ENCODE peak calls at places on chromosomes 11 and 22, in four cellular contexts. H is ovary, O is tibial nerve, X is WERI-Rb-1. N is an unnamed sample.

GRCh38 chr22:29630180-29630498 is 26.7 kb downstream of the NF2 start:
- DNase-seq in X (no peak), O (no peak), H (no peak), N (no peak)

GRCh38 chr11:350723-351255 is 18.5 kb upstream of the B4GALNT4 start:
- DNase-seq in O (no peak), H (peak), X (no peak), N (peak)

GRCh38 chr11:115257286-115258077 is 246.7 kb downstream of the CADM1 start:
- DNase-seq in X (no peak), H (no peak), O (no peak), N (no peak)

GRCh38 chr11:80103149-80103859 is 662.5 kb upstream of the TENM4 start:
- DNase-seq in H (no peak), X (no peak), O (no peak), N (no peak)

GRCh38 chr11:70467196-70468085 is 69.1 kb downstream of the CTTN start:
- DNase-seq in O (peak), H (peak), X (peak), N (no peak)

GRCh38 chr11:10641314-10642206 is 52.0 kb downstream of the IRAG1 start:
- DNase-seq in H (no peak), O (no peak), X (no peak), N (no peak)

GRCh38 chr11:68313574-68314202 is 1.3 kb downstream of the LRP5 start:
- DNase-seq in O (no peak), H (no peak), X (no peak), N (no peak)

GRCh38 chr22:49765091-49765771 is 62.4 kb downstream of the BRD1 start:
- DNase-seq in H (peak), X (no peak), O (peak), N (no peak)

GRCh38 chr11:11620251-11620965 is 1.4 kb downstream of the GALNT18 start:
- DNase-seq in X (peak), O (no peak), H (peak), N (peak)

GRCh38 chr11:77747381-77747969 is 73.0 kb downstream of the RSF1 start:
- DNase-seq in X (no peak), H (no peak), O (no peak), N (no peak)

DNA sequence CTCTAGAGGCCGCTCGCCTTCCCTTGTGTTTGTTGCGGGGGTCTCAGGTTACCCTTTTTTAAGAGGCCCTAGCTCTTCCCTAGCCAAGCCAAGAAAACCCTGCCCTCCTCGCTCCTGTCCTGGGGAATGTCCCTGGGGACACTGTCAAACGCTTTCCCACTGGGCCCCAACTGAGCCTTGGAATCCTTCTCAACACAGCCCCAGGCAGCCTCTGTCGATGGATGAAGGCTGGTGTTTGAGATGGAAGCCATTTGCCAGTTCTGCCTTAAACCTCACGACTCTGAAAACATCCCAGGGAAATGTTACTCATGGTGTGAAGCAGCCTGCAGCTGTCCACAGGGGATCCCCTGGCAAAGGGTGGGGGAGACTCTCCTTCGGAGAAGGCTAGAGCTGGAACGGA is 72.7 kb downstream of the RTL6 start:
- DNase-seq in X (no peak), H (no peak), O (no peak), N (no peak)
- H3K27ac ChIP-seq in X (no peak), H (no peak), O (no peak), N (no peak)

GRCh38 chr11:46521947-46522681 is 71.7 kb downstream of the AMBRA1 start:
- DNase-seq in O (no peak), X (no peak), H (no peak), N (no peak)
- TF ChIP-seq CTCF in O (no peak), X (peak), H (no peak), N (no peak)

GRCh38 chr22:41398921-41399320 is 17.2 kb downstream of the TEF start:
- DNase-seq in O (no peak), H (no peak), X (no peak), N (no peak)
- H3K27ac ChIP-seq in O (peak), H (no peak), X (no peak), N (peak)

DNA sequence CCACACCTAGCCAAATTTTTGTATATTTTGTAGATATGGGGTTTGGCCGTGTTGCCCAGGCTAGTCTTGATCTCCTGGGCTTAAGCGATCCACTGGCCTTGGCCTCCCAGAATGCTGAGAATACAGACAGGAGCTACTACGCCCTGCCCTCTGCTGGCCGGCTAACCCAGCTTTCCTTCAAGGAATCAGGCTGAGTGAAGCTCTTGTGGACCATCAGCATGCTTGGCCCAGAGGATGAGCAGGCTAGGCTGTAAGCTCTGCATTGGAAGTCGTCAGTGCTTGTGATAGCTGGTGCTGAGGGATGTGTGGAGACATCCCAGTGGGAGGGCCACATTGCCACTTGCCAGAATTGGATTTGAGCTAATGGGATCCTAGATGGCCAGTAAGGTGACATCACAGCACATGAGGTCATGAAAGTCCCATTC is 60.6 kb downstream of the MED15 start:
- DNase-seq in O (no peak), X (peak), H (no peak), N (no peak)
- TF ChIP-seq CTCF in O (no peak), X (peak), H (no peak), N (no peak)

GRCh38 chr11:120336641-120337132 is 474 bp downstream of the ARHGEF12 start:
- DNase-seq in O (no peak), X (peak), H (no peak), N (no peak)

GRCh38 chr11:120337896-120338840 is 2.0 kb downstream of the ARHGEF12 start:
- DNase-seq in O (no peak), X (no peak), H (no peak), N (no peak)

GRCh38 chr11:120340529-120340928 is 4.3 kb downstream of the ARHGEF12 start:
- DNase-seq in H (no peak), O (no peak), X (no peak), N (no peak)

GRCh38 chr11:120337133-120337895 is 1.1 kb downstream of the ARHGEF12 start:
- DNase-seq in O (no peak), X (peak), H (peak), N (peak)

DNA sequence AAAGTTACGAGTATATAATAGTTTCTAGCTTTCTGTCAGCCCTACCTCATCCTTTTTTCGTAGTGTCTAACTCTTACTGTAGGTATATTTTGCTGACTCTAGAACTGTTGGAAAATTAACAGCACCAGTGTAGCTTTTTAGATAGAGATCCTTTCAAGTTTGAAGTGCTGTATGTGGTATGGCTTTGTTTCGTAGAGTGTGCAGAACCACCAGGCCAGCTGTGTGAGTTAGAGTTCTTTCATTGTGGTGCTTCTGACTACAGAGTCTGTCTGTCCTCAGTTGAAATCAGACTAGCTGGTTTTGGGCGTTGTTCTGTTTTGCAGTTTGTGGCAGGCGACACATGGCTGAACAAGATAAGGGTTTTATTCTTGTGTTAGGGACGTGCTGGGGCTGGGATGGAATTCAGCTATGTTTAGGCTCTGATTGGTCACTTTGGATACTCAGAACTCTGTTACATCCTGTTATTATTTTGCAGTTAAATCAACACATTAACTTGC is 3.2 kb downstream of the ARHGEF12 start:
- DNase-seq in X (no peak), H (no peak), O (no peak), N (no peak)
- H3K27ac ChIP-seq in X (no peak), H (peak), O (peak), N (peak)

GRCh38 chr22:28375761-28376534 is 303.7 kb downstream of the TTC28 start:
- DNase-seq in X (no peak), O (no peak), H (no peak), N (no peak)
- TF ChIP-seq CTCF in X (no peak), O (no peak), H (no peak), N (no peak)